ENCODE peak calls at places on chromosome 10, in four cellular contexts. W is PC-9; K is CD8-positive, alpha-beta memory T cell; S is esophagus squamous epithelium. B is an unnamed sample.
A peak's percentile ranks its signal among the peaks of the same experiment; 100 is the strongest.

GRCh38 chr10:121598261-121599249 is at the start of gene FGFR2:
- DNase-seq in S (no peak), W (no peak), K (peak; percentile 2), B (peak; percentile 91)

GRCh38 chr10:125043824-125044658 is 102.1 kb downstream of the ZRANB1 start:
- DNase-seq in K (no peak), S (no peak), W (no peak), B (no peak)

GRCh38 chr10:31873724-31874123 is 54.9 kb downstream of the ARHGAP12 start:
- DNase-seq in S (no peak), K (no peak), W (no peak), B (no peak)

GRCh38 chr10:80268266-80268665 is 21.2 kb downstream of the MAT1A start:
- DNase-seq in S (no peak), K (no peak), W (no peak), B (no peak)

GRCh38 chr10:118101501-118101900 is 54.8 kb upstream of the RAB11FIP2 start:
- DNase-seq in K (no peak), S (no peak), W (no peak), B (no peak)

GRCh38 chr10:127576751-127577161 is 27.6 kb downstream of the NPS start:
- DNase-seq in S (no peak), K (no peak), W (no peak), B (no peak)

GRCh38 chr10:59648711-59649201 is 60.9 kb downstream of the SLC16A9 start:
- DNase-seq in K (no peak), W (no peak), S (no peak), B (no peak)

GRCh38 chr10:88974446-88975376 is 15.9 kb upstream of the FAS start:
- DNase-seq in S (no peak), K (no peak), W (no peak), B (no peak)

GRCh38 chr10:121594076-121594475 is 4.2 kb downstream of the FGFR2 start:
- DNase-seq in K (no peak), W (no peak), S (no peak), B (no peak)

GRCh38 chr10:102461187-102462054 is 10.1 kb upstream of the C10orf95 start:
- DNase-seq in S (peak; percentile 31), W (peak; percentile 84), K (peak; percentile 93), B (peak; percentile 93)

GRCh38 chr10:78751716-78752115 is 317.1 kb upstream of the ZMIZ1 start:
- DNase-seq in W (no peak), S (no peak), K (no peak), B (no peak)

GRCh38 chr10:113335603-113336002 is 217.2 kb upstream of the HABP2 start:
- DNase-seq in S (no peak), K (no peak), W (no peak), B (peak; percentile 61)

GRCh38 chr10:4557469-4557868 is 268.5 kb upstream of the AKR1E2 start:
- DNase-seq in K (no peak), S (no peak), W (no peak), B (no peak)

GRCh38 chr10:70357447-70358035 is 24.9 kb downstream of the LRRC20 start:
- DNase-seq in K (no peak), S (no peak), W (no peak), B (no peak)

GRCh38 chr10:42969147-42969546 is 107.7 kb upstream of the RET start:
- DNase-seq in S (no peak), K (no peak), W (no peak), B (peak; percentile 22)

GRCh38 chr10:90856964-90857634 is 740 bp downstream of the HTR7 start:
- DNase-seq in K (no peak), S (no peak), W (no peak), B (peak; percentile 32)
- H3K27me3 ChIP-seq in K (peaks cover 36% of the 10 kb centered on the region), S (peaks cover 55% of the 10 kb centered on the region), W (no peaks in the 10 kb centered on the region), B (peaks cover 2% of the 10 kb centered on the region)

GRCh38 chr10:20156511-20156910 is 340.3 kb downstream of the PLXDC2 start:
- DNase-seq in W (no peak), S (no peak), K (no peak), B (no peak)
- H3K4me1 ChIP-seq in W (no peaks in the 10 kb centered on the region), S (no peaks in the 10 kb centered on the region), K (no peaks in the 10 kb centered on the region), B (no peaks in the 10 kb centered on the region)

GRCh38 chr10:389836-390448 is 254.7 kb downstream of the ZMYND11 start:
- DNase-seq in K (no peak), W (no peak), S (no peak), B (no peak)

GRCh38 chr10:388661-389045 is 253.4 kb downstream of the ZMYND11 start:
- DNase-seq in S (no peak), W (no peak), K (no peak), B (no peak)

GRCh38 chr10:389391-389790 is 254.1 kb downstream of the ZMYND11 start:
- DNase-seq in S (no peak), W (no peak), K (no peak), B (no peak)

GRCh38 chr10:386751-387693 is 251.8 kb downstream of the ZMYND11 start:
- DNase-seq in S (no peak), W (no peak), K (no peak), B (no peak)

GRCh38 chr10:387949-388660 is 252.8 kb downstream of the ZMYND11 start:
- DNase-seq in K (no peak), W (no peak), S (no peak), B (no peak)
- H3K27ac ChIP-seq in K (no peak overlapping the region), W (no peak overlapping the region), S (no peak overlapping the region), B (no peak overlapping the region)

DNA sequence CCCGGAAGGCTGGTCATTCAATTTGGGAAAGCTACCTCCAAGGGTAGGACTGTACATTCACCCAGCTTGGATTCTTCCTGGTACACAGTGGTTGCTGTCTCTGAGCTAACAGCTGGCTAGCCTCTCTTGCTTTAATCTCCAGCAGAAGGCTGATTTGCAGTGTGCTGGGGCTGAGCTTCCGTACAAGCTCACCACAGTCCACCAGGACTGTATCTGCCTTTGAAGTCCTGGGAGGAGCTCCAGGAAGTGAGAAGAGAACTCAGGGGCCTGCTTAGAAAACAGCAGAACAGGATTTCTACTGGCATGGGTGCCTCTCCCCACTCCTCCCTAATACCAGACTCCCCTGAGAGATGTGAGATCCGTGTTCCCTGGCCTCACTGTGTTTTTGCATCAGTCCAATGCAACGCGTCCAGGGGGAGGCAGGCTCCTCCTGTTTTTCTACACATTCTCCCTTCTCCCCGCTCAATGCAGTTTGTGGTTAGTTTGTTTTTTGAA is 6.6 kb downstream of the AFAP1L2 start:
- DNase-seq in W (no peak), K (no peak), S (no peak), B (no peak)
- H3K27me3 ChIP-seq in W (no peaks in the 10 kb centered on the region), K (peaks cover 8% of the 10 kb centered on the region), S (peaks cover 3% of the 10 kb centered on the region), B (no peaks in the 10 kb centered on the region)